ENCODE peak calls at places on chromosome 22, in nine cellular contexts. T is activated CD8-positive, alpha-beta memory T cell treated with anti-CD3 and anti-CD28 coated beads for 48 hours; U is non-pigmented ciliary epithelial cell; G is endodermal cell; Y is HAP-1; I is psoas muscle; N is HTR-8/SVneo; C is activated CD4-positive, CD25-positive, alpha-beta regulatory T cell treated with anti-CD3 and anti-CD28 coated beads, Interleukin-2, amount 50 U/mL, for 72 hours; B is EH. O is an unnamed sample.

GRCh38 chr22:50276143-50276542 is 6.0 kb upstream of the MAPK11 start:
- DNase-seq in I (no peak), B (peak), N (no peak), T (no peak), G (peak), C (peak), Y (no peak), U (no peak), O (no peak)

GRCh38 chr22:39013923-39014722 is at the start of gene APOBEC3C:
- DNase-seq in N (peak), G (peak), C (peak), U (peak), Y (peak), I (peak), B (peak), T (peak), O (peak)

GRCh38 chr22:25492950-25493790 is 71.3 kb upstream of the GRK3 start:
- DNase-seq in Y (no peak), T (no peak), G (no peak), U (no peak), C (no peak), N (no peak), I (no peak), B (no peak), O (no peak)

GRCh38 chr22:29208879-29209623 is 3.4 kb downstream of the EMID1 start:
- DNase-seq in N (no peak), C (no peak), Y (no peak), B (no peak), U (no peak), G (no peak), T (no peak), I (peak), O (no peak)

GRCh38 chr22:50530857-50531545 is 1.2 kb upstream of the TYMP start:
- DNase-seq in C (peak), U (no peak), Y (peak), N (no peak), B (peak), I (peak), T (peak), G (peak), O (no peak)

GRCh38 chr22:43378011-43378704 is 33.7 kb upstream of the MPPED1 start:
- DNase-seq in T (no peak), U (no peak), I (no peak), C (no peak), N (no peak), Y (no peak), G (peak), B (peak), O (peak)

GRCh38 chr22:35541254-35541748 is 670 bp downstream of the RASD2 start:
- DNase-seq in C (no peak), U (no peak), I (no peak), Y (no peak), N (no peak), T (no peak), B (peak), G (peak), O (no peak)

GRCh38 chr22:38981005-38981658 is 1.0 kb upstream of the APOBEC3B start:
- DNase-seq in U (no peak), N (peak), C (no peak), B (peak), T (no peak), I (peak), Y (no peak), G (peak), O (peak)

GRCh38 chr22:30694638-30695350 is at the start of gene OSBP2:
- DNase-seq in C (peak), I (peak), Y (peak), T (no peak), U (no peak), N (no peak), G (peak), B (peak), O (no peak)

GRCh38 chr22:41327124-41327523 is 25.8 kb downstream of the ZC3H7B start:
- DNase-seq in N (no peak), G (no peak), I (peak), Y (no peak), C (no peak), T (no peak), B (no peak), U (no peak), O (no peak)

GRCh38 chr22:43002198-43002577 is 12.8 kb downstream of the PACSIN2 start:
- DNase-seq in B (peak), Y (no peak), U (peak), I (no peak), C (no peak), N (no peak), T (no peak), G (peak), O (no peak)

GRCh38 chr22:28369849-28370248 is 309.8 kb downstream of the TTC28 start:
- DNase-seq in B (no peak), U (no peak), N (no peak), G (no peak), C (no peak), Y (no peak), T (no peak), I (no peak), O (no peak)

GRCh38 chr22:33829549-33830280 is 90.6 kb downstream of the LARGE1 start:
- DNase-seq in T (no peak), U (no peak), C (no peak), N (no peak), G (peak), Y (no peak), I (no peak), B (no peak), O (no peak)